ENCODE peak calls at places on chromosomes 4 and X, in nine cellular contexts. K is GM12878, V is heart left ventricle, Z is stomach, H is IMR-90, T is transverse colon, P is breast epithelium, E is A549, X is upper lobe of left lung. R is an unnamed sample.
A peak's percentile ranks its signal among the peaks of the same experiment; 100 is the strongest.

GRCh38 chrX:16187024-16187698 is 19.9 kb downstream of the MAGEB17 start:
- DNase-seq in K (no peak), V (no peak), Z (no peak), H (peak; percentile 11), T (no peak), P (no peak), E (no peak), X (no peak), R (no peak)

GRCh38 chrX:49972313-49972712 is 49.9 kb downstream of the CLCN5 start:
- DNase-seq in K (no peak), V (no peak), Z (no peak), H (peak; percentile 28), T (no peak), P (no peak), E (no peak), X (no peak), R (no peak)

GRCh38 chr4:137474711-137475301 is 57.5 kb downstream of the PCDH18 start:
- DNase-seq in K (no peak), V (no peak), Z (no peak), H (peak; percentile 70), T (no peak), P (no peak), E (no peak), X (no peak), R (no peak)

GRCh38 chr4:176193126-176193525 is 2.3 kb downstream of the SPATA4 start:
- DNase-seq in K (no peak), V (no peak), Z (no peak), H (peak; percentile 65), T (no peak), P (no peak), E (no peak), X (no peak), R (no peak)

GRCh38 chrX:38036471-38036870 is 30.1 kb downstream of the SYTL5 start:
- DNase-seq in K (no peak), V (no peak), Z (no peak), H (peak; percentile 6), T (no peak), P (no peak), E (no peak), X (no peak), R (no peak)

GRCh38 chrX:70774223-70774622 is 134.3 kb downstream of the TEX11 start:
- DNase-seq in K (no peak), V (no peak), Z (no peak), H (no peak), T (no peak), P (no peak), E (no peak), X (no peak), R (no peak)

GRCh38 chr4:175440776-175441175 is 371.3 kb downstream of the GPM6A start:
- DNase-seq in K (no peak), V (no peak), Z (no peak), H (no peak), T (no peak), P (no peak), E (no peak), X (no peak), R (no peak)

GRCh38 chr4:94274912-94275311 is 67.2 kb downstream of the SMARCAD1 start:
- DNase-seq in K (no peak), V (no peak), Z (no peak), H (peak; percentile 71), T (no peak), P (no peak), E (no peak), X (no peak), R (no peak)

GRCh38 chrX:147405764-147406163 is 506.0 kb upstream of the FMR1 start:
- DNase-seq in K (no peak), V (no peak), Z (no peak), H (no peak), T (no peak), P (no peak), E (no peak), X (no peak), R (no peak)

GRCh38 chr4:36310793-36311192 is 29.4 kb downstream of the DTHD1 start:
- DNase-seq in K (no peak), V (peak; percentile 40), Z (no peak), H (no peak), T (peak; percentile 23), P (no peak), E (no peak), X (no peak), R (peak; percentile 69)

GRCh38 chr4:134911941-134912340 is 710.4 kb upstream of the PABPC4L start:
- DNase-seq in K (no peak), V (no peak), Z (no peak), H (no peak), T (no peak), P (no peak), E (no peak), X (no peak), R (no peak)

GRCh38 chrX:43679058-43679457 is 23.0 kb downstream of the MAOA start:
- DNase-seq in K (no peak), V (no peak), Z (no peak), H (no peak), T (no peak), P (no peak), E (no peak), X (no peak), R (no peak)

GRCh38 chrX:43682726-43683125 is 26.6 kb downstream of the MAOA start:
- DNase-seq in K (no peak), V (no peak), Z (no peak), H (no peak), T (no peak), P (no peak), E (no peak), X (no peak), R (no peak)

GRCh38 chrX:43676960-43677582 is 21.0 kb downstream of the MAOA start:
- DNase-seq in K (no peak), V (no peak), Z (no peak), H (no peak), T (no peak), P (no peak), E (no peak), X (no peak), R (no peak)

GRCh38 chrX:43677993-43678392 is 21.9 kb downstream of the MAOA start:
- DNase-seq in K (no peak), V (no peak), Z (peak; percentile 32), H (no peak), T (peak; percentile 33), P (no peak), E (no peak), X (no peak), R (no peak)

DNA sequence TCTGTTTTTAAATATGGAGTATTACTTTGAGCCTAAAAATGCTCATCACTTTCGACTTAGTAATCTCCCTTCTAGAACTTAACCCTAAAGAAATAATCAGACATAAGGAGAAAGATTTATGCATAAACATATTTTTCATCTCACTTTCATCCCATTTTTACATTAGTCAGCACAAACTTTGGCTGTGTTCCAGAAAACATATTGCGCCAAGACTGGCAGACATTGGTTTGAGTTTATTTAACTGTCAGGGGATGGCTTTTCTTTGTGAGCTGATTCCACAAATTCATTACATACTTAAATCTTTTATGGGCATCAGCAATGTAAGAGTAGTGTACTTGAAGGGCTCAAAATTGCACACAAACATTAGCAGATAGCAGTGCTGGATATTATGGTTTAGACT is 23.7 kb downstream of the MAOA start:
- DNase-seq in K (no peak), V (no peak), Z (no peak), H (no peak), T (no peak), P (no peak), E (no peak), X (no peak), R (no peak)
- H3K4me3 ChIP-seq in K (no peak overlapping the region), V (no peak overlapping the region), Z (no peak overlapping the region), H (no peak overlapping the region), T (no peak overlapping the region), P (no peak overlapping the region), E (no peak overlapping the region), X (no peak overlapping the region), R (no peak overlapping the region)

GRCh38 chr4:44727471-44727870 is 1.1 kb upstream of the GNPDA2 start:
- DNase-seq in K (no peak), V (no peak), Z (no peak), H (no peak), T (no peak), P (no peak), E (no peak), X (no peak), R (no peak)

GRCh38 chr4:44722001-44722400 is 4.4 kb downstream of the GNPDA2 start:
- DNase-seq in K (no peak), V (no peak), Z (no peak), H (no peak), T (no peak), P (no peak), E (no peak), X (no peak), R (no peak)

GRCh38 chr4:44725166-44725565 is 1.2 kb downstream of the GNPDA2 start:
- DNase-seq in K (no peak), V (no peak), Z (no peak), H (peak; percentile 5), T (no peak), P (no peak), E (no peak), X (no peak), R (no peak)

GRCh38 chr4:44725861-44726820 is at the start of gene GNPDA2:
- DNase-seq in K (peak; percentile 50), V (peak; percentile 95), Z (peak; percentile 91), H (peak; percentile 89), T (peak; percentile 90), P (peak; percentile 80), E (peak; percentile 66), X (peak; percentile 96), R (peak; percentile 86)
- TF ChIP-seq POLR2A in K (peak; percentile 88), V (peak; percentile 65), Z (no peak), H (no peak), T (peak; percentile 39), P (no peak), E (peak; percentile 83), X (peak; percentile 39), R (no peak)

GRCh38 chr4:114599231-114600065 is 841 bp downstream of the UGT8 start:
- DNase-seq in K (no peak), V (no peak), Z (peak; percentile 43), H (no peak), T (peak; percentile 71), P (no peak), E (no peak), X (peak; percentile 80), R (peak; percentile 73)
- H3K27ac ChIP-seq in K (no peak overlapping the region), V (no peak overlapping the region), Z (peak overlapping the region; percentile 79), H (no peak overlapping the region), T (peak overlapping the region; percentile 88), P (peak overlapping the region; percentile 79), E (no peak overlapping the region), X (no peak overlapping the region), R (peak overlapping the region; percentile 76)

GRCh38 chr4:153787156-153787555 is 1.7 kb downstream of the SFRP2 start:
- DNase-seq in K (no peak), V (no peak), Z (no peak), H (no peak), T (no peak), P (no peak), E (no peak), X (no peak), R (no peak)

GRCh38 chr4:153785830-153786721 is 2.8 kb downstream of the SFRP2 start:
- DNase-seq in K (no peak), V (no peak), Z (no peak), H (peak; percentile 14), T (no peak), P (no peak), E (no peak), X (no peak), R (no peak)

GRCh38 chr4:153789741-153790651 is 1.1 kb upstream of the SFRP2 start:
- DNase-seq in K (no peak), V (no peak), Z (no peak), H (no peak), T (no peak), P (no peak), E (no peak), X (no peak), R (no peak)

GRCh38 chr4:153788419-153789276 is at the start of gene SFRP2:
- DNase-seq in K (no peak), V (no peak), Z (no peak), H (no peak), T (no peak), P (no peak), E (no peak), X (peak; percentile 84), R (no peak)

GRCh38 chr4:153788064-153788418 is 842 bp downstream of the SFRP2 start:
- DNase-seq in K (no peak), V (no peak), Z (no peak), H (no peak), T (no peak), P (no peak), E (no peak), X (no peak), R (no peak)
- H3K4me3 ChIP-seq in K (no peak overlapping the region), V (no peak overlapping the region), Z (peak overlapping the region; percentile 35), H (no peak overlapping the region), T (no peak overlapping the region), P (peak overlapping the region; percentile 41), E (no peak overlapping the region), X (no peak overlapping the region), R (no peak overlapping the region)